ENCODE peak calls at places on chromosomes 2 and 18, in seven cellular contexts. S, U, E, X, M, T and C are unnamed samples. For H3K4me1 and H3K36me3, the result is how much of the 10 kb centered on the place peaks cover.

GRCh38 chr2:191051825-191052778 is 38.1 kb upstream of the STAT1 start:
- DNase-seq in X (peak), E (no peak), U (peak), T (peak), S (no peak), M (no peak), C (peak)

GRCh38 chr2:151040036-151040435 is 221.6 kb downstream of the RBM43 start:
- DNase-seq in U (peak), X (no peak), M (no peak), S (no peak), T (no peak), E (no peak), C (no peak)

GRCh38 chr18:9779630-9780029 is 71.5 kb downstream of the RAB31 start:
- DNase-seq in X (no peak), E (no peak), T (no peak), U (no peak), M (no peak), S (no peak), C (no peak)

GRCh38 chr18:7566587-7567486 is at the start of gene PTPRM:
- DNase-seq in X (peak), M (peak), E (peak), T (peak), S (peak), U (peak), C (peak)

GRCh38 chr2:1746174-1747064 is 2.1 kb upstream of the PXDN start:
- DNase-seq in E (no peak), M (no peak), U (no peak), T (no peak), S (no peak), X (no peak), C (no peak)

GRCh38 chr18:37450434-37451133 is 115.0 kb downstream of the CELF4 start:
- DNase-seq in X (peak), S (peak), M (peak), E (no peak), T (peak), U (no peak), C (peak)

GRCh38 chr2:17851731-17852585 is 26.5 kb upstream of the KCNS3 start:
- DNase-seq in U (peak), E (peak), S (peak), T (peak), X (peak), M (peak), C (peak)

GRCh38 chr2:105541189-105542050 is 142.6 kb upstream of the FHL2 start:
- DNase-seq in T (no peak), E (no peak), S (no peak), U (no peak), M (no peak), X (no peak), C (peak)

GRCh38 chr2:1900736-1901135 is 156.4 kb upstream of the PXDN start:
- DNase-seq in X (peak), T (no peak), U (no peak), M (no peak), E (no peak), S (peak), C (no peak)

GRCh38 chr2:147865560-147865959 is 20.7 kb downstream of the ACVR2A start:
- DNase-seq in U (no peak), T (no peak), E (no peak), M (no peak), X (no peak), S (no peak), C (no peak)

GRCh38 chr2:37904450-37904849 is 20.6 kb upstream of the RMDN2 start:
- DNase-seq in T (no peak), E (no peak), M (no peak), U (no peak), X (no peak), S (no peak), C (no peak)

GRCh38 chr2:197286805-197287595 is 23.6 kb downstream of the ANKRD44 start:
- DNase-seq in M (peak), T (no peak), U (peak), S (no peak), X (no peak), E (peak), C (no peak)

GRCh38 chr2:8906208-8906607 is 68.8 kb upstream of the KIDINS220 start:
- DNase-seq in U (peak), M (no peak), E (no peak), X (no peak), T (no peak), S (no peak), C (no peak)

GRCh38 chr2:216372761-216373291 is 543 bp upstream of the MARCHF4 start:
- DNase-seq in U (peak), S (no peak), M (no peak), X (no peak), E (no peak), T (no peak), C (no peak)

GRCh38 chr18:27746241-27746640 is 430.7 kb downstream of the CDH2 start:
- DNase-seq in E (no peak), S (no peak), T (no peak), M (no peak), X (no peak), U (no peak), C (no peak)

GRCh38 chr2:154527962-154528361 is 170.5 kb upstream of the KCNJ3 start:
- DNase-seq in U (no peak), M (no peak), E (no peak), X (no peak), S (no peak), T (no peak), C (peak)

GRCh38 chr18:48928787-48929186 is 22.0 kb downstream of the SMAD7 start:
- DNase-seq in T (no peak), S (peak), M (no peak), E (peak), X (peak), U (peak), C (peak)

GRCh38 chr2:174574657-174575056 is 22.9 kb downstream of the WIPF1 start:
- DNase-seq in X (no peak), T (no peak), S (no peak), M (peak), E (no peak), U (no peak), C (no peak)

GRCh38 chr2:86596118-86596517 is 27.5 kb downstream of the RNF103 start:
- DNase-seq in T (no peak), S (no peak), E (no peak), X (no peak), M (no peak), U (no peak), C (no peak)

GRCh38 chr2:208999911-209000310 is 423.9 kb upstream of the MAP2 start:
- DNase-seq in E (no peak), X (no peak), T (no peak), S (no peak), U (no peak), M (no peak), C (no peak)

GRCh38 chr2:225464346-225465025 is 65.0 kb downstream of the NYAP2 start:
- DNase-seq in S (no peak), X (no peak), U (no peak), T (no peak), E (no peak), M (no peak), C (no peak)

GRCh38 chr2:164735309-164735919 is 106.2 kb downstream of the COBLL1 start:
- DNase-seq in E (no peak), S (no peak), U (peak), T (no peak), M (no peak), X (no peak), C (peak)

GRCh38 chr2:68548396-68548795 is 81.0 kb downstream of the APLF start:
- DNase-seq in S (no peak), X (no peak), T (no peak), U (no peak), M (no peak), E (no peak), C (no peak)

GRCh38 chr2:219476605-219477578 is 21.8 kb upstream of the GMPPA start:
- DNase-seq in M (no peak), U (no peak), X (peak), S (peak), T (peak), E (no peak), C (peak)

GRCh38 chr2:239354791-239355136 is 46.1 kb downstream of the HDAC4 start:
- DNase-seq in U (no peak), S (no peak), M (no peak), T (no peak), X (no peak), E (no peak), C (no peak)

GRCh38 chr2:239353697-239354096 is 47.1 kb downstream of the HDAC4 start:
- DNase-seq in E (no peak), T (no peak), M (no peak), U (no peak), S (no peak), X (no peak), C (no peak)

GRCh38 chr2:239355139-239355538 is 45.7 kb downstream of the HDAC4 start:
- DNase-seq in U (peak), M (peak), S (no peak), T (no peak), E (no peak), X (no peak), C (no peak)

GRCh38 chr2:239354132-239354790 is 46.6 kb downstream of the HDAC4 start:
- DNase-seq in X (no peak), T (no peak), U (no peak), M (peak), S (no peak), E (no peak), C (no peak)

DNA sequence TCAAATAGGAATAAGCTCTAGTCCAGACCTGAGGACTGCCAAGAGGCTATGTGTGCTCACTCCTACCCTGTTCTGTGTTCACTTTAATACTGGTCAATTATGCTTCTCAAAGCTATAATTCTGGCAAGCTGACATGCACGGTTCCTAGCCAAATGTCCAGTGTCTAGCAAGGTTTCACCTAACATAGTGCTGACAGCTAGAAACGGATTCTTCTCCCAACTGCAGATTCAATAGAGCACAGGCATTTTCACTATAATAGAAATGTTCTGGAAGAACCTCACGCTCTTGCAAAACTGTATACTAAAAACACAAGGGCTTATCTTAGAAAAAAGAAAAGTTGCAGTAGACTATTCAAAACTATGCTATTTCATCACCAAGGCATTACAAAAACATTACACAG is 45.1 kb downstream of the HDAC4 start:
- DNase-seq in U (no peak), S (no peak), X (no peak), M (peak), E (no peak), T (no peak), C (no peak)
- H3K4me1 ChIP-seq in U (under half), S (under half), X (under half), M (half or more), E (under half), T (under half), C (under half)

GRCh38 chr2:230525682-230526081 is 109.7 kb downstream of the SP100 start:
- DNase-seq in T (no peak), E (no peak), S (no peak), M (no peak), U (no peak), X (no peak), C (no peak)

GRCh38 chr2:230520061-230520874 is 104.3 kb downstream of the SP100 start:
- DNase-seq in S (no peak), E (no peak), X (no peak), T (no peak), M (no peak), U (no peak), C (no peak)

GRCh38 chr2:230520875-230521155 is 104.8 kb downstream of the SP100 start:
- DNase-seq in S (no peak), T (no peak), U (peak), E (no peak), X (no peak), M (no peak), C (no peak)

GRCh38 chr2:230521386-230521785 is 105.4 kb downstream of the SP100 start:
- DNase-seq in X (no peak), S (no peak), U (no peak), T (no peak), E (no peak), M (no peak), C (no peak)
- H3K36me3 ChIP-seq in X (under half), S (under half), U (under half), T (under half), E (under half), M (under half), C (under half)

GRCh38 chr2:72147303-72147970 is at the start of gene CYP26B1:
- DNase-seq in S (no peak), U (no peak), X (peak), E (peak), T (peak), M (peak), C (peak)
- H3K4me1 ChIP-seq in S (under half), U (under half), X (under half), E (under half), T (under half), M (half or more), C (under half)

GRCh38 chr18:22985250-22985649 is 52.1 kb downstream of the RBBP8 start:
- DNase-seq in E (no peak), X (no peak), S (no peak), U (no peak), T (no peak), M (no peak), C (no peak)
- H3K36me3 ChIP-seq in E (under half), X (under half), S (under half), U (under half), T (under half), M (under half), C (under half)

GRCh38 chr2:241560181-241560882 is 1.8 kb downstream of the BOK start:
- DNase-seq in U (no peak), X (peak), M (no peak), E (peak), S (no peak), T (no peak), C (no peak)
- H3K4me1 ChIP-seq in U (under half), X (under half), M (half or more), E (under half), S (under half), T (under half), C (under half)